ENCODE peak calls at places on chromosomes 7 and 10, in seven cellular contexts. A, J, H, D, K, T and N are unnamed samples.

GRCh38 chr7:95324396-95324795 is at the start of gene PON1:
- DNase-seq in H (no peak), K (no peak), J (no peak), T (no peak), D (no peak), A (no peak), N (no peak)

GRCh38 chr7:12518920-12519681 is 51.4 kb upstream of the SCIN start:
- DNase-seq in J (no peak), A (no peak), D (peak; percentile 22), T (no peak), K (no peak), H (no peak), N (peak; percentile 5)

GRCh38 chr10:19922236-19922963 is 106.2 kb downstream of the PLXDC2 start:
- DNase-seq in K (no peak), A (no peak), D (peak; percentile 92), J (peak; percentile 90), H (no peak), T (peak; percentile 59), N (peak; percentile 59)

GRCh38 chr10:114100848-114101741 is 57.4 kb downstream of the ADRB1 start:
- DNase-seq in D (peak; percentile 58), T (no peak), J (peak; percentile 60), K (no peak), A (no peak), H (no peak), N (peak; percentile 40)

GRCh38 chr10:22368976-22369375 is 23.7 kb downstream of the SPAG6 start:
- DNase-seq in H (no peak), J (no peak), T (no peak), A (no peak), K (no peak), D (no peak), N (no peak)

GRCh38 chr7:157431951-157432540 is 95.2 kb downstream of the DNAJB6 start:
- DNase-seq in A (no peak), D (no peak), H (no peak), T (no peak), J (no peak), K (peak; percentile 20), N (no peak)

GRCh38 chr10:77226871-77227557 is 410.6 kb downstream of the KCNMA1 start:
- DNase-seq in H (no peak), J (peak; percentile 26), K (no peak), D (no peak), T (no peak), A (no peak), N (peak; percentile 70)

GRCh38 chr7:7795736-7796135 is 77.3 kb upstream of the RPA3 start:
- DNase-seq in H (no peak), J (peak; percentile 55), A (no peak), D (peak; percentile 63), K (no peak), T (no peak), N (peak; percentile 88)

GRCh38 chr7:35366167-35367155 is 112.6 kb upstream of the TBX20 start:
- DNase-seq in T (no peak), H (no peak), K (no peak), D (no peak), J (no peak), A (no peak), N (no peak)

GRCh38 chr7:131105803-131106680 is 221.6 kb upstream of the MKLN1 start:
- DNase-seq in D (peak; percentile 77), J (peak; percentile 36), T (no peak), H (peak; percentile 66), K (peak; percentile 83), A (peak; percentile 74), N (peak; percentile 74)

GRCh38 chr10:64288404-64288803 is 767.2 kb downstream of the REEP3 start:
- DNase-seq in A (no peak), H (no peak), J (no peak), T (no peak), K (no peak), D (no peak), N (no peak)

GRCh38 chr10:32680803-32681557 is 235.0 kb downstream of the CCDC7 start:
- DNase-seq in D (peak; percentile 1), A (no peak), H (no peak), J (peak; percentile 10), T (no peak), K (no peak), N (no peak)

GRCh38 chr7:43647314-43647691 is 64.4 kb downstream of the STK17A start:
- DNase-seq in T (peak; percentile 61), J (peak; percentile 96), A (no peak), D (peak; percentile 91), H (no peak), K (no peak), N (peak; percentile 90)

GRCh38 chr7:20330176-20330796 is 414 bp upstream of the ITGB8 start:
- DNase-seq in H (peak; percentile 72), T (peak; percentile 72), J (peak; percentile 98), K (peak; percentile 81), D (peak; percentile 92), A (no peak), N (peak; percentile 93)

GRCh38 chr10:11886851-11887250 is 63.7 kb downstream of the PROSER2 start:
- DNase-seq in J (no peak), H (no peak), K (no peak), D (no peak), T (no peak), A (no peak), N (no peak)

GRCh38 chr7:157816526-157817250 is 479.9 kb downstream of the DNAJB6 start:
- DNase-seq in A (no peak), H (no peak), J (no peak), D (no peak), K (no peak), T (no peak), N (no peak)

GRCh38 chr7:44288811-44289340 is 36.5 kb downstream of the CAMK2B start:
- DNase-seq in A (no peak), D (no peak), H (no peak), T (no peak), K (peak; percentile 22), J (no peak), N (no peak)

GRCh38 chr7:108270385-108270784 is 140.2 kb upstream of the LAMB4 start:
- DNase-seq in A (no peak), D (no peak), J (peak; percentile 96), T (no peak), H (no peak), K (no peak), N (peak; percentile 89)

GRCh38 chr10:30827531-30828120 is 198.1 kb upstream of the LYZL2 start:
- DNase-seq in T (no peak), H (no peak), D (peak; percentile 83), A (no peak), J (peak; percentile 38), K (no peak), N (no peak)

GRCh38 chr7:41367967-41368882 is 334.7 kb downstream of the INHBA start:
- DNase-seq in T (no peak), K (no peak), H (no peak), D (no peak), A (no peak), J (no peak), N (no peak)

GRCh38 chr10:79610601-79611191 is at the start of gene SFTPA1:
- DNase-seq in H (no peak), K (no peak), T (no peak), D (no peak), A (peak; percentile 55), J (no peak), N (no peak)

GRCh38 chr10:113565364-113565763 is 12.5 kb downstream of the HABP2 start:
- DNase-seq in T (no peak), D (no peak), K (no peak), A (no peak), H (no peak), J (no peak), N (peak; percentile 21)

GRCh38 chr10:78973901-78974408 is 94.8 kb upstream of the ZMIZ1 start:
- DNase-seq in D (peak; percentile 43), J (peak; percentile 65), K (no peak), H (peak; percentile 27), A (peak; percentile 60), T (no peak), N (peak; percentile 85)

GRCh38 chr10:32957341-32958084 is 517 bp downstream of the ITGB1 start:
- DNase-seq in D (no peak), K (peak; percentile 48), A (peak; percentile 55), H (peak; percentile 37), J (no peak), T (no peak), N (no peak)

GRCh38 chr10:28734940-28735759 is 57.8 kb downstream of the BAMBI start:
- DNase-seq in J (peak; percentile 81), T (peak; percentile 93), A (no peak), H (no peak), D (peak; percentile 99), K (no peak), N (peak; percentile 78)

GRCh38 chr10:102813734-102814455 is 23.3 kb downstream of the CYP17A1 start:
- DNase-seq in K (peak; percentile 72), D (peak; percentile 21), A (no peak), H (no peak), J (peak; percentile 55), T (no peak), N (peak; percentile 24)

GRCh38 chr10:74189999-74190421 is 39.0 kb downstream of the ADK start:
- DNase-seq in A (peak; percentile 78), H (no peak), K (no peak), D (peak; percentile 95), T (peak; percentile 88), J (peak; percentile 90), N (peak; percentile 95)

GRCh38 chr7:74575083-74575803 is 82.3 kb upstream of the GTF2I start:
- DNase-seq in H (no peak), J (peak; percentile 75), K (peak; percentile 48), T (no peak), A (no peak), D (peak; percentile 83), N (peak; percentile 94)

GRCh38 chr10:102421645-102422585 is 1.3 kb downstream of the FBXL15 start:
- DNase-seq in A (peak; percentile 31), H (no peak), J (no peak), T (no peak), D (peak; percentile 20), K (peak; percentile 67), N (no peak)

GRCh38 chr7:137832382-137832781 is 14.4 kb downstream of the DGKI start:
- DNase-seq in K (no peak), J (no peak), T (no peak), D (no peak), A (no peak), H (no peak), N (no peak)

GRCh38 chr10:129652521-129653201 is 185.6 kb downstream of the MGMT start:
- DNase-seq in T (no peak), H (no peak), D (no peak), J (no peak), A (no peak), K (no peak), N (no peak)

GRCh38 chr10:72564596-72564995 is 61.3 kb downstream of the MICU1 start:
- DNase-seq in J (peak; percentile 67), K (no peak), T (peak; percentile 35), A (no peak), D (peak; percentile 87), H (no peak), N (peak; percentile 32)

GRCh38 chr10:615583-616152 is 73.8 kb downstream of the DIP2C start:
- DNase-seq in D (peak; percentile 78), A (no peak), K (no peak), J (peak; percentile 97), H (no peak), T (peak; percentile 78), N (peak; percentile 69)

GRCh38 chr10:110216942-110217341 is 9.5 kb downstream of the MXI1 start:
- DNase-seq in D (no peak), T (no peak), A (no peak), K (no peak), H (no peak), J (no peak), N (no peak)

GRCh38 chr7:87687653-87688254 is 59.6 kb downstream of the RUNDC3B start:
- DNase-seq in H (no peak), T (no peak), K (no peak), D (no peak), A (no peak), J (no peak), N (no peak)

GRCh38 chr10:110336111-110336721 is 31.5 kb upstream of the SMNDC1 start:
- DNase-seq in K (no peak), A (no peak), T (peak; percentile 96), J (peak; percentile 99), D (peak; percentile 97), H (no peak), N (peak; percentile 96)